ENCODE peak calls at places on chromosomes 12 and 14, in ten cellular contexts. V, U, L, R, K, Z, G, J, E and C are unnamed samples.

GRCh38 chr14:27613102-27613501 is 1015.3 kb upstream of the NOVA1 start:
- DNase-seq in L (no peak), J (no peak), U (no peak), K (no peak), G (no peak), V (no peak), R (no peak), Z (no peak), E (no peak), C (no peak)

GRCh38 chr12:59067068-59067467 is 146.8 kb upstream of the LRIG3 start:
- DNase-seq in U (no peak), L (no peak), J (peak; percentile 83), E (peak; percentile 52), V (no peak), Z (no peak), K (no peak), R (peak; percentile 20), G (no peak), C (no peak)

GRCh38 chr12:42240131-42240750 is 2.2 kb upstream of the YAF2 start:
- DNase-seq in J (no peak), K (no peak), R (no peak), E (no peak), U (no peak), G (no peak), L (no peak), V (no peak), Z (no peak), C (no peak)

GRCh38 chr12:48917857-48918537 is 7.3 kb downstream of the FKBP11 start:
- DNase-seq in E (peak; percentile 24), V (peak; percentile 16), G (no peak), Z (peak; percentile 37), R (no peak), J (no peak), U (no peak), K (peak; percentile 69), L (no peak), C (no peak)

GRCh38 chr14:98893675-98894074 is 378.3 kb downstream of the BCL11B start:
- DNase-seq in V (no peak), U (no peak), K (no peak), R (no peak), J (no peak), L (no peak), G (peak; percentile 8), Z (no peak), E (no peak), C (no peak)

GRCh38 chr14:31939934-31940333 is 137.2 kb upstream of the ARHGAP5 start:
- DNase-seq in R (peak; percentile 44), V (no peak), E (no peak), K (no peak), J (no peak), G (no peak), Z (no peak), U (no peak), L (no peak), C (no peak)

GRCh38 chr14:95256776-95257060 is 63.0 kb downstream of the CLMN start:
- DNase-seq in G (no peak), R (no peak), Z (no peak), L (no peak), E (no peak), J (no peak), V (no peak), K (no peak), U (no peak), C (no peak)

GRCh38 chr14:98623806-98624430 is 648.1 kb downstream of the BCL11B start:
- DNase-seq in V (no peak), K (no peak), J (no peak), Z (no peak), U (no peak), G (no peak), E (no peak), L (no peak), R (peak; percentile 74), C (no peak)

GRCh38 chr12:98513379-98514318 is 1.7 kb upstream of the TMPO start:
- DNase-seq in E (no peak), V (no peak), G (no peak), K (no peak), Z (no peak), R (no peak), U (no peak), J (no peak), L (no peak), C (no peak)

GRCh38 chr12:89073027-89073398 is 279.3 kb downstream of the DUSP6 start:
- DNase-seq in V (no peak), L (no peak), R (peak; percentile 54), U (no peak), K (no peak), J (peak; percentile 71), G (no peak), Z (no peak), E (peak; percentile 21), C (no peak)

GRCh38 chr12:15273896-15274295 is 48.4 kb upstream of the PTPRO start:
- DNase-seq in V (no peak), Z (no peak), J (no peak), G (no peak), R (no peak), E (no peak), K (no peak), U (no peak), L (no peak), C (no peak)

GRCh38 chr14:67680121-67680602 is 5.7 kb upstream of the VTI1B start:
- DNase-seq in J (peak; percentile 85), R (no peak), E (peak; percentile 97), V (peak; percentile 42), G (no peak), Z (no peak), U (no peak), L (no peak), K (no peak), C (no peak)

GRCh38 chr12:94263905-94264655 is 115.7 kb downstream of the PLXNC1 start:
- DNase-seq in V (no peak), K (no peak), G (no peak), Z (no peak), L (no peak), J (peak; percentile 84), R (no peak), E (no peak), U (no peak), C (peak; percentile 82)

GRCh38 chr12:5522358-5523335 is 90.7 kb downstream of the NTF3 start:
- DNase-seq in L (no peak), G (no peak), K (no peak), Z (no peak), V (no peak), R (no peak), E (no peak), J (no peak), U (no peak), C (no peak)

GRCh38 chr14:79638647-79639266 is 572.5 kb downstream of the DIO2 start:
- DNase-seq in E (no peak), J (no peak), L (no peak), R (no peak), G (no peak), K (no peak), U (no peak), V (no peak), Z (no peak), C (no peak)

GRCh38 chr12:3216726-3217682 is 139.8 kb downstream of the TSPAN9 start:
- DNase-seq in G (peak; percentile 88), U (no peak), J (peak; percentile 54), V (no peak), L (no peak), K (no peak), E (peak; percentile 86), Z (no peak), R (no peak), C (no peak)

GRCh38 chr12:31525496-31526157 is 65.3 kb downstream of the DENND5B start:
- DNase-seq in R (no peak), Z (no peak), J (no peak), K (no peak), L (no peak), G (no peak), E (no peak), U (no peak), V (no peak), C (no peak)

GRCh38 chr12:77667101-77667500 is 163.6 kb upstream of the NAV3 start:
- DNase-seq in K (no peak), U (no peak), V (no peak), G (no peak), J (peak; percentile 94), Z (no peak), R (no peak), L (no peak), E (no peak), C (peak; percentile 15)

GRCh38 chr14:100536721-100537700 is 50.2 kb downstream of the BEGAIN start:
- DNase-seq in E (no peak), K (peak; percentile 3), R (no peak), G (peak; percentile 62), J (no peak), U (no peak), Z (no peak), V (no peak), L (no peak), C (peak; percentile 39)

GRCh38 chr12:59077153-59077930 is 157.0 kb upstream of the LRIG3 start:
- DNase-seq in R (peak; percentile 22), U (no peak), K (no peak), L (no peak), E (peak; percentile 48), Z (no peak), G (no peak), V (no peak), J (peak; percentile 45), C (no peak)

GRCh38 chr12:74984631-74985030 is 225.0 kb downstream of the KCNC2 start:
- DNase-seq in V (no peak), L (no peak), U (no peak), Z (no peak), R (no peak), G (peak; percentile 72), E (no peak), K (no peak), J (no peak), C (no peak)

GRCh38 chr14:24398298-24398942 is 383 bp upstream of the NYNRIN start:
- DNase-seq in V (no peak), L (no peak), R (no peak), E (no peak), U (no peak), K (no peak), J (peak; percentile 34), Z (no peak), G (no peak), C (no peak)

GRCh38 chr14:94331462-94331861 is 8.3 kb upstream of the SERPINA6 start:
- DNase-seq in G (no peak), K (no peak), Z (no peak), V (no peak), U (no peak), J (no peak), R (no peak), L (no peak), E (no peak), C (no peak)

GRCh38 chr12:22231078-22231477 is 103.4 kb downstream of the ST8SIA1 start:
- DNase-seq in R (no peak), E (no peak), U (no peak), G (no peak), J (no peak), L (no peak), K (no peak), V (no peak), Z (no peak), C (no peak)

GRCh38 chr12:21751517-21751916 is 23.0 kb downstream of the KCNJ8 start:
- DNase-seq in R (no peak), E (peak; percentile 87), U (no peak), J (peak; percentile 89), K (no peak), V (no peak), G (no peak), Z (no peak), L (no peak), C (no peak)

GRCh38 chr14:103360548-103360947 is 24.7 kb upstream of the MARK3 start:
- DNase-seq in J (no peak), U (no peak), L (no peak), R (no peak), Z (no peak), G (no peak), V (no peak), E (no peak), K (no peak), C (no peak)

GRCh38 chr12:54891717-54892478 is 37.6 kb downstream of the MUCL1 start:
- DNase-seq in G (no peak), K (no peak), R (peak; percentile 99), Z (no peak), V (no peak), U (no peak), L (no peak), E (peak; percentile 1), J (no peak), C (no peak)